ENCODE peak calls at places on chromosomes 12 and 14, in five cellular contexts. E, L, K, R and C are unnamed samples.

GRCh38 chr12:14993537-14994266 is 20.9 kb downstream of the PDE6H start:
- DNase-seq in K (no peak), L (no peak), E (no peak), R (peak; percentile 25), C (no peak)

GRCh38 chr12:11765421-11765816 is 115.9 kb downstream of the ETV6 start:
- DNase-seq in K (no peak), L (no peak), E (no peak), R (no peak), C (peak; percentile 52)

GRCh38 chr14:89618309-89618708 is 201.3 kb upstream of the FOXN3 start:
- DNase-seq in K (no peak), R (peak; percentile 11), L (no peak), E (peak; percentile 3), C (no peak)

GRCh38 chr12:51441583-51441982 is 17.0 kb downstream of the SLC4A8 start:
- DNase-seq in E (no peak), K (no peak), R (no peak), L (no peak), C (no peak)

GRCh38 chr12:50249464-50250229 is 33.7 kb downstream of the LIMA1 start:
- DNase-seq in E (no peak), K (peak; percentile 32), R (peak; percentile 29), L (no peak), C (no peak)

GRCh38 chr14:59293934-59294661 is 105.6 kb downstream of the DAAM1 start:
- DNase-seq in E (no peak), K (no peak), L (no peak), R (peak; percentile 55), C (no peak)

GRCh38 chr14:61973981-61974380 is 211.8 kb downstream of the SNAPC1 start:
- DNase-seq in R (peak; percentile 10), L (no peak), E (no peak), K (no peak), C (no peak)

GRCh38 chr14:59297070-59297766 is 108.8 kb downstream of the DAAM1 start:
- DNase-seq in L (no peak), E (no peak), K (no peak), R (no peak), C (no peak)

GRCh38 chr12:15527201-15527782 is 205.0 kb downstream of the PTPRO start:
- DNase-seq in L (peak; percentile 29), E (peak; percentile 79), K (peak; percentile 66), R (peak; percentile 53), C (peak; percentile 26)

GRCh38 chr14:72741836-72742681 is 151.8 kb downstream of the DPF3 start:
- DNase-seq in K (peak; percentile 21), R (no peak), L (no peak), E (no peak), C (no peak)

GRCh38 chr14:91573894-91574837 is 64.1 kb upstream of the PPP4R3A start:
- DNase-seq in R (peak; percentile 64), E (peak; percentile 55), L (peak; percentile 68), K (peak; percentile 71), C (no peak)

GRCh38 chr12:42299392-42300308 is 26.2 kb downstream of the ZCRB1 start:
- DNase-seq in L (no peak), E (peak; percentile 34), K (no peak), R (peak; percentile 30), C (no peak)

GRCh38 chr12:105330938-105331804 is 680 bp downstream of the C12orf75 start:
- DNase-seq in K (peak; percentile 36), L (no peak), E (peak; percentile 47), R (peak; percentile 19), C (no peak)

GRCh38 chr12:123856681-123857080 is 94.6 kb downstream of the DNAH10 start:
- DNase-seq in L (no peak), K (no peak), R (no peak), E (no peak), C (no peak)

GRCh38 chr12:108151505-108152178 is 22.6 kb downstream of the WSCD2 start:
- DNase-seq in R (no peak), E (no peak), K (no peak), L (no peak), C (no peak)

GRCh38 chr12:128940090-128940888 is 87.0 kb downstream of the GLT1D1 start:
- DNase-seq in L (no peak), E (no peak), K (peak; percentile 10), R (no peak), C (no peak)

GRCh38 chr12:79935624-79936040 is 735 bp upstream of the PPP1R12A start:
- DNase-seq in K (peak; percentile 33), L (no peak), R (peak; percentile 30), E (peak; percentile 25), C (no peak)

GRCh38 chr12:96687719-96688118 is 198.3 kb downstream of the CFAP54 start:
- DNase-seq in R (no peak), K (no peak), L (no peak), E (no peak), C (no peak)

GRCh38 chr12:132250707-132251106 is 78.7 kb downstream of the GALNT9 start:
- DNase-seq in R (no peak), K (no peak), E (no peak), L (no peak), C (no peak)

GRCh38 chr12:63307849-63308248 is 156.8 kb upstream of the AVPR1A start:
- DNase-seq in E (no peak), L (no peak), R (no peak), K (no peak), C (no peak)

GRCh38 chr12:68350753-68351152 is 18.6 kb upstream of the MDM1 start:
- DNase-seq in K (no peak), E (no peak), L (no peak), R (peak; percentile 15), C (no peak)

GRCh38 chr12:89333564-89334252 is 18.6 kb downstream of the DUSP6 start:
- DNase-seq in L (no peak), K (peak; percentile 56), E (peak; percentile 85), R (no peak), C (peak; percentile 79)

GRCh38 chr12:806116-806805 is 53.9 kb downstream of the WNK1 start:
- DNase-seq in L (no peak), K (no peak), R (no peak), E (no peak), C (no peak)

GRCh38 chr12:62725781-62726180 is 209.2 kb downstream of the PPM1H start:
- DNase-seq in L (no peak), R (peak; percentile 28), K (no peak), E (no peak), C (no peak)

GRCh38 chr14:74973003-74973614 is 17.7 kb upstream of the PGF start:
- DNase-seq in L (no peak), E (no peak), K (no peak), R (no peak), C (no peak)

GRCh38 chr12:39368891-39369290 is 74.0 kb downstream of the KIF21A start:
- DNase-seq in R (peak; percentile 63), K (no peak), L (no peak), E (no peak), C (no peak)

GRCh38 chr12:131827961-131828534 is at the start of gene MMP17:
- DNase-seq in E (peak; percentile 82), K (peak; percentile 94), R (peak; percentile 79), L (no peak), C (no peak)

GRCh38 chr14:91418387-91419043 is 895 bp upstream of the CCDC88C start:
- DNase-seq in R (peak; percentile 72), E (peak; percentile 78), K (peak; percentile 75), L (peak; percentile 42), C (no peak)

GRCh38 chr12:53995311-53996187 is 4.4 kb upstream of the HOXC9 start:
- DNase-seq in K (peak; percentile 88), R (peak; percentile 83), E (peak; percentile 82), L (no peak), C (no peak)

GRCh38 chr14:54812661-54813060 is 90.0 kb downstream of the GCH1 start:
- DNase-seq in E (no peak), K (no peak), L (no peak), R (no peak), C (no peak)

GRCh38 chr12:46210835-46211439 is 57.9 kb downstream of the SLC38A1 start:
- DNase-seq in K (no peak), R (no peak), E (no peak), L (no peak), C (no peak)

GRCh38 chr12:868722-869121 is 80.8 kb downstream of the RAD52 start:
- DNase-seq in E (no peak), K (peak; percentile 44), L (no peak), R (no peak), C (no peak)

GRCh38 chr12:32062841-32063240 is 43.8 kb upstream of the BICD1 start:
- DNase-seq in R (no peak), K (no peak), E (no peak), L (no peak), C (no peak)

GRCh38 chr12:102454808-102455760 is 25.3 kb downstream of the IGF1 start:
- DNase-seq in E (peak; percentile 12), L (no peak), K (no peak), R (no peak), C (no peak)

GRCh38 chr12:31216479-31216878 is 109.5 kb downstream of the SINHCAF start:
- DNase-seq in K (no peak), R (no peak), E (no peak), L (no peak), C (no peak)

GRCh38 chr12:66861157-66861750 is 182.4 kb upstream of the GRIP1 start:
- DNase-seq in K (peak; percentile 67), R (peak; percentile 81), E (peak; percentile 63), L (peak; percentile 23), C (peak; percentile 6)
- TF ChIP-seq EZH2 in K (no peak), R (no peak), E (no peak), L (no peak), C (no peak)

DNA sequence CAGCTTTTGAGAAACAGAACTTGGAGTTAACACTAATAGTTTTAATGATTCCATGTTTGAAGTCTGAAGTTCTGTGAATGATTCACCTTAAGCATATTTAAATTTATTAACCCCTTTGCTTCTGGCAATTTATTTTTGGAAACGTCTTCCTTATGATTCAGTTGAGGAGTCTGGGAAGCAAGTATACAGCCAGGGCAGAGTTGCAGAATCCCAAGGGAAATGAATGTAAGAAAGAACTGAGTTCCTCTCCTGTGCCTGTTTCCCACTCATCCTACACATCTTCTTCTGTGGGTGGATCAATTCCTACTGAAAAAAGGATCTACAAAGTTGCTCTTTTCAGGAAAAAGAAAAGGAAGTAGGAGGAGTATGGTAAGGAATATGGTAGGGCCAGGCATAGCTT is 108.2 kb upstream of the CCDC91 start:
- DNase-seq in E (no peak), L (no peak), R (no peak), K (no peak), C (no peak)
- TF ChIP-seq EZH2 in E (no peak), L (no peak), R (no peak), K (no peak), C (no peak)

GRCh38 chr14:101726295-101726953 is 35.1 kb upstream of the PPP2R5C start:
- DNase-seq in E (no peak), K (no peak), R (no peak), L (no peak), C (no peak)
- TF ChIP-seq EZH2 in E (no peak), K (no peak), R (no peak), L (no peak), C (no peak)

GRCh38 chr14:35533357-35534129 is 421 bp upstream of the INSM2 start:
- DNase-seq in L (no peak), E (peak; percentile 86), R (peak; percentile 69), K (peak; percentile 92), C (no peak)

GRCh38 chr14:35535794-35536112 is 1.8 kb downstream of the INSM2 start:
- DNase-seq in E (no peak), R (no peak), K (no peak), L (no peak), C (no peak)

GRCh38 chr14:35532783-35533356 is 1.1 kb upstream of the INSM2 start:
- DNase-seq in R (no peak), K (no peak), L (no peak), E (no peak), C (no peak)

GRCh38 chr14:35534130-35534883 is at the start of gene INSM2:
- DNase-seq in L (no peak), E (peak; percentile 17), K (peak; percentile 18), R (no peak), C (no peak)

GRCh38 chr14:35534884-35535793 is 1.2 kb downstream of the INSM2 start:
- DNase-seq in L (no peak), K (peak; percentile 87), R (peak; percentile 69), E (peak; percentile 75), C (no peak)
- TF ChIP-seq EZH2 in L (no peak), K (peak; percentile 68), R (peak; percentile 33), E (no peak), C (no peak)